ENCODE peak calls at places on chromosomes 4 and X, in five cellular contexts. H is HepG2, F is H1, R is HCT116, N is K562. M is an unnamed sample.

GRCh38 chr4:663438-664428 is 10.3 kb downstream of the ATP5ME start:
- DNase-seq in F (no peak), R (no peak), N (no peak), H (no peak), M (peak; percentile 71)

GRCh38 chr4:95693594-95693993 is 144.8 kb upstream of the UNC5C start:
- DNase-seq in N (no peak), H (no peak), F (no peak), R (peak; percentile 15), M (peak; percentile 17)

GRCh38 chrX:137926090-137926489 is 360.2 kb downstream of the ZIC3 start:
- DNase-seq in F (no peak), R (no peak), H (no peak), N (peak; percentile 5), M (peak; percentile 19)

GRCh38 chrX:71609095-71609750 is 9.1 kb downstream of the CXCR3 start:
- DNase-seq in R (no peak), F (no peak), N (no peak), H (no peak), M (no peak)

GRCh38 chr4:119526786-119527550 is 101.6 kb downstream of the PDE5A start:
- DNase-seq in N (no peak), H (peak; percentile 44), R (no peak), F (no peak), M (no peak)

GRCh38 chrX:146477341-146477740 is 332.2 kb upstream of the CXorf51B start:
- DNase-seq in N (no peak), H (no peak), F (no peak), R (no peak), M (no peak)

GRCh38 chr4:126888968-126889367 is 743.8 kb upstream of the INTU start:
- DNase-seq in H (no peak), R (no peak), N (no peak), F (no peak), M (no peak)

GRCh38 chr4:109930469-109930868 is 17.8 kb downstream of the EGF start:
- DNase-seq in R (no peak), F (no peak), N (no peak), H (no peak), M (no peak)

GRCh38 chr4:96342790-96343455 is 503.0 kb downstream of the PDHA2 start:
- DNase-seq in N (no peak), R (no peak), H (no peak), F (no peak), M (no peak)

GRCh38 chr4:166045457-166045856 is 172.4 kb downstream of the TLL1 start:
- DNase-seq in F (no peak), H (no peak), R (no peak), N (no peak), M (no peak)

GRCh38 chr4:2281575-2282343 is 19.9 kb upstream of the MXD4 start:
- DNase-seq in N (no peak), H (no peak), R (no peak), F (no peak), M (no peak)

GRCh38 chrX:23503835-23504539 is 163.3 kb upstream of the PRDX4 start:
- DNase-seq in R (peak; percentile 79), F (no peak), N (no peak), H (peak; percentile 15), M (no peak)
- TF ChIP-seq ATF3 in R (no peak), F (no peak), N (no peak), H (no peak), M (no peak)

GRCh38 chrX:48948589-48948988 is 8.8 kb downstream of the OTUD5 start:
- DNase-seq in R (no peak), H (no peak), N (peak; percentile 53), F (no peak), M (no peak)

GRCh38 chrX:48940404-48940955 is 16.9 kb downstream of the OTUD5 start:
- DNase-seq in H (no peak), N (peak; percentile 93), F (no peak), R (no peak), M (no peak)

GRCh38 chrX:48942895-48943294 is 14.5 kb downstream of the OTUD5 start:
- DNase-seq in F (no peak), H (no peak), N (peak; percentile 52), R (no peak), M (no peak)

GRCh38 chrX:48945517-48946348 is 11.7 kb downstream of the OTUD5 start:
- DNase-seq in N (peak; percentile 72), H (peak; percentile 40), R (peak; percentile 6), F (peak; percentile 47), M (peak; percentile 49)
- TF ChIP-seq MAX in N (no peak), H (no peak), R (no peak), F (no peak), M (no peak)

GRCh38 chr4:15656038-15656470 is 897 bp upstream of the FBXL5 start:
- DNase-seq in N (no peak), F (peak; percentile 75), R (no peak), H (no peak), M (no peak)
- TF ChIP-seq ATF3 in N (no peak), F (no peak), R (no peak), H (no peak), M (no peak)

GRCh38 chr4:71694946-71695345 is 88.9 kb downstream of the GC start:
- DNase-seq in F (no peak), H (no peak), N (no peak), R (no peak), M (no peak)
- TF ChIP-seq MAX in F (no peak), H (no peak), N (no peak), R (no peak), M (no peak)

DNA sequence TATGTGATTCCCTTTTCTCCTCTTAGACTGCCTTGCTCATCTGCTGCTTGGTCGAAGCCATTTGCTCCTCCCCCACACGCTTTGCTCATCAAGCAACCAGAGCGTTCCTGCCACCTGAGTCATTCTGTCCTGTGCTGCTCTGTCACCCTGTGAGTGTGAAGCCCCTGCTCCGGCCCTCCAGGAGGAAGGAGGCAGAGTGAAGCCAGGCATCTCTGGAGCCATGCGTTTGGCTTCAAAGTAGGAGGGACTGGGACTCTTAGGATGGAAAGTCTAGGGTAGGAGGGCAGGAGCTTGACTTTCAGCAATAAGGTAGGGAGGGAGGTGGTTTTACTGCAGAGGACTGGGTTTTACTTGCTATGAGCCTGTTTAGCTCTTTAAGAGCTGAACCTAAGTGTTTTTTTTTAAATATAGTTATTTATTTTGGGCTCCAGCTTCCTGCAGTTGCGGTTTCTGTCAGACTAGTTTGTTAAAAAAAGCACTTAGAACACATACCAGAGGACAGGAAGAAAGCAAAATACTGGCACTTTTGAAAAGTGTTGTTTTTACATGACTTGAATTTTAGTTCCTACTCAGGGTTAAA is 63.6 kb downstream of the SPINK2 start:
- DNase-seq in N (peak; percentile 12), R (peak; percentile 70), H (peak; percentile 47), F (peak; percentile 55), M (peak; percentile 47)
- TF ChIP-seq ATF3 in N (peak; percentile 19), R (no peak), H (no peak), F (no peak), M (no peak)

M was measured in WTC11.